ENCODE peak calls at places on chromosomes 5 and 9, in four cellular contexts. E is fibroblast of mammary gland, C is skeletal muscle cell, L is NCI-H774. F is an unnamed sample.

GRCh38 chr9:96495341-96495740 is 45.4 kb downstream of the HABP4 start:
- DNase-seq in E (peak; percentile 95), C (peak; percentile 58), L (no peak), F (peak; percentile 93)

GRCh38 chr5:139998837-139999236 is 44.3 kb downstream of the NRG2 start:
- DNase-seq in E (no peak), C (no peak), L (no peak), F (no peak)

GRCh38 chr9:89491688-89492087 is 6.2 kb downstream of the SEMA4D start:
- DNase-seq in E (no peak), C (no peak), L (no peak), F (no peak)

GRCh38 chr9:12875216-12875615 is 100.4 kb downstream of the LURAP1L start:
- DNase-seq in E (peak; percentile 30), C (no peak), L (no peak), F (peak; percentile 49)

GRCh38 chr5:171629221-171630005 is 156.2 kb upstream of the SMIM23 start:
- DNase-seq in E (peak; percentile 34), C (no peak), L (no peak), F (peak; percentile 44)

GRCh38 chr9:130765135-130766030 is 69.7 kb upstream of the ABL1 start:
- DNase-seq in E (no peak), C (no peak), L (no peak), F (peak; percentile 64)

GRCh38 chr5:10611290-10611689 is 47.4 kb downstream of the ANKRD33B start:
- DNase-seq in E (no peak), C (no peak), L (no peak), F (peak; percentile 59)

GRCh38 chr5:150409638-150410523 is 2.8 kb downstream of the CD74 start:
- DNase-seq in E (peak; percentile 87), C (peak; percentile 41), L (peak; percentile 81), F (peak; percentile 88)

GRCh38 chr9:76691761-76692313 is 72.4 kb upstream of the PCA3 start:
- DNase-seq in E (no peak), C (no peak), L (peak; percentile 18), F (no peak)

GRCh38 chr5:91417219-91417618 is 34.1 kb upstream of the ARRDC3 start:
- DNase-seq in E (peak; percentile 19), C (peak; percentile 28), L (no peak), F (peak; percentile 91)

GRCh38 chr5:179606071-179606909 is 17.2 kb downstream of the HNRNPH1 start:
- DNase-seq in E (no peak), C (no peak), L (no peak), F (no peak)

F was measured in iris pigment epithelial cell.